ENCODE peak calls at places on chromosome 1, in seven cellular contexts. X is astrocyte of the spinal cord, W is pancreas, K is RWPE2, H is esophagus squamous epithelium, P is psoas muscle, C is progenitor cell of endocrine pancreas. J is an unnamed sample.

GRCh38 chr1:150168960-150169565 is 19.3 kb downstream of the PLEKHO1 start:
- DNase-seq in P (peak; percentile 79), X (peak; percentile 66), K (no peak), H (no peak), W (no peak), C (peak; percentile 67), J (no peak)

GRCh38 chr1:157409927-157410326 is 142.4 kb downstream of the FCRL5 start:
- DNase-seq in W (no peak), H (no peak), K (no peak), P (no peak), C (no peak), X (no peak), J (no peak)

GRCh38 chr1:34831721-34832246 is 27.8 kb downstream of the SMIM12 start:
- DNase-seq in C (no peak), P (no peak), K (no peak), H (no peak), W (no peak), X (no peak), J (no peak)

GRCh38 chr1:90616395-90616794 is 100.7 kb downstream of the BARHL2 start:
- DNase-seq in P (no peak), W (no peak), X (no peak), K (no peak), C (no peak), H (no peak), J (no peak)

GRCh38 chr1:233614173-233614742 is 352 bp downstream of the KCNK1 start:
- DNase-seq in H (no peak), K (no peak), W (peak; percentile 51), C (peak; percentile 38), P (peak; percentile 55), X (peak; percentile 50), J (no peak)

GRCh38 chr1:206550446-206550845 is 43.1 kb downstream of the RASSF5 start:
- DNase-seq in K (no peak), P (no peak), C (no peak), X (no peak), W (no peak), H (no peak), J (no peak)

GRCh38 chr1:89453123-89453972 is 71.3 kb upstream of the LRRC8B start:
- DNase-seq in H (no peak), P (no peak), C (no peak), X (no peak), W (no peak), K (no peak), J (no peak)

GRCh38 chr1:171909711-171910110 is 68.4 kb downstream of the DNM3 start:
- DNase-seq in C (no peak), P (no peak), H (no peak), K (no peak), X (peak; percentile 25), W (no peak), J (no peak)

GRCh38 chr1:113109908-113110554 is 37.0 kb downstream of the LRIG2 start:
- DNase-seq in H (no peak), P (no peak), K (no peak), X (peak; percentile 93), C (no peak), W (no peak), J (no peak)

GRCh38 chr1:219741011-219741859 is 128.3 kb upstream of the ZC3H11B start:
- DNase-seq in P (no peak), X (no peak), W (no peak), H (no peak), C (no peak), K (no peak), J (no peak)

GRCh38 chr1:230265200-230266115 is 160.7 kb downstream of the PGBD5 start:
- DNase-seq in K (no peak), X (no peak), C (no peak), P (no peak), H (no peak), W (no peak), J (no peak)
- TF ChIP-seq CTCF in K (no peak), X (no peak), C (no peak), P (no peak), H (no peak), W (no peak), J (no peak)

DNA sequence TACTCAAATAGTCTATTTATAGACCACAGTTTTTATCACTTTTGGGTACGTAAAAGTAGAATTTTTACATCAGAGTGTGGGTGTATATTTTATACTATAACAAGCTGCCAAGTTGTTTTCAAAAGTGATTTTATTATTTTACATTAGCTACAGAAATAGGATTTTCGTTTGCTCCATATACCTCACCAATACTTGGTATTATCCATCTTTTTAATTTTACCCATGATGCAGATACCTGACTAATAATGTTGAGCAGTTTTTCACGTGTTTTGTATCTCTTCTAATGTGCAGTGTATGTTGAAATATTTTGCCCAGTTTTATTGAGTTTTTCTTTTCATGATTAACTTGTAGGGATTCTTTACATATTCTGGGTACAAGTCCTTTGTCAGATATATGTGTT is 379.8 kb downstream of the MATN1 start:
- DNase-seq in K (no peak), C (no peak), P (no peak), W (no peak), X (no peak), H (no peak), J (no peak)
- TF ChIP-seq CTCF in K (no peak), C (no peak), P (no peak), W (no peak), X (no peak), H (no peak), J (no peak)

DNA sequence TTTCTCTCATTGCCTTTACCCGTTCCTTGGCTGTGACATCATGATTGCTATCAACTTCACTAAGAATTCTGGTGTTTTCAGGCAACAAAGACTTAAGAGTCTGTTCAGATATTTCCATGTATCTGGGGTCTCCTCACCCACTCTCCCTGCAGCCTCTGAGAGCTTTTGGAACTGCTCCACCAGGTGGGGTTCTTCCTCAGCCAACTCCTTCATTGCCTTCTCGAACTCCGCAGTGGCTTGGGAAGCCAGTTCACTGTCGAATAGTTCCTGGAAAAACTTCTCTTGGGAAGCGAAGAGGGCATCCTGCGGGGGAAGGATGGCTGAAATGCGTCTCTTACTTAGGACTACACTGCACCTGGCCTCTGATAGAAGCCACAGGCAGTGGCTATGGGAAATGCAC is 2.1 kb downstream of the PEX19 start:
- DNase-seq in K (no peak), C (no peak), H (no peak), P (no peak), X (no peak), W (no peak), J (no peak)
- TF ChIP-seq CTCF in K (no peak), C (no peak), H (no peak), P (no peak), X (no peak), W (no peak), J (peak; percentile 34)

GRCh38 chr1:94765958-94766357 is 54.2 kb upstream of the SLC44A3 start:
- DNase-seq in K (no peak), H (no peak), C (no peak), P (no peak), W (no peak), X (no peak), J (no peak)

GRCh38 chr1:94772840-94773239 is 47.3 kb upstream of the SLC44A3 start:
- DNase-seq in W (no peak), P (no peak), H (no peak), C (no peak), X (no peak), K (no peak), J (no peak)

GRCh38 chr1:94769551-94769950 is 50.6 kb upstream of the SLC44A3 start:
- DNase-seq in P (no peak), K (no peak), C (no peak), H (no peak), X (no peak), W (no peak), J (no peak)

GRCh38 chr1:94772230-94772641 is 47.9 kb upstream of the SLC44A3 start:
- DNase-seq in W (no peak), X (peak; percentile 54), C (no peak), K (no peak), P (no peak), H (no peak), J (no peak)

DNA sequence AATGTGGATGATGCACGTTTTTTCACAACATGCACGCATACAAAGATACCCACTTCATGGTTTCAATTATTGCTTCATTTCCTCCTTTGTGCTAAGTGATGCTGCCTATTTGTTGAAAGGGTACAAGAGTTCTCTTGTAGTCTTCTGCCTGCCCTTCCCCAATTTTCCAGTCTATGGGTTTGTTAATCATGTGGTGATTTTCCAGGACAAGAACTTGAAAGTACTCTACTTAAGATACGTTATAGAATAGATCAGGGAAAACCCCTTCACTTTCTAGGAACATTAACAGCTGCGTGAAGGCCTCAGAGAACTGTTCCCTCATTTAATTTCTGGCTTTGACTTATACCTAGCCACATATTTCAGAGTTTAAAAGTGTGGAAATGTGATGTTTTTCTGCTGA is 52.1 kb upstream of the SLC44A3 start:
- DNase-seq in H (no peak), K (no peak), P (no peak), W (no peak), X (no peak), C (no peak), J (no peak)
- TF ChIP-seq CTCF in H (no peak), K (no peak), P (no peak), W (no peak), X (no peak), C (no peak), J (no peak)

GRCh38 chr1:237672748-237673147 is 218.0 kb downstream of the ZP4 start:
- DNase-seq in C (no peak), K (no peak), P (no peak), W (no peak), X (no peak), H (no peak), J (no peak)
- TF ChIP-seq CTCF in C (peak; percentile 20), K (peak; percentile 38), P (no peak), W (no peak), X (no peak), H (no peak), J (no peak)

J was measured in type B pancreatic cell.